ENCODE peak calls at places on chromosomes 4 and X, in seven cellular contexts. A, F, T, J, M, U and Q are unnamed samples.

GRCh38 chr4:86043755-86044592 is 315.9 kb downstream of the MAPK10 start:
- DNase-seq in M (peak; percentile 42), T (peak; percentile 12), A (no peak), U (peak; percentile 33), F (no peak), J (peak; percentile 64), Q (peak; percentile 3)

GRCh38 chr4:118363166-118363565 is 10.4 kb upstream of the PRSS12 start:
- DNase-seq in U (no peak), M (no peak), F (no peak), J (no peak), T (no peak), A (no peak), Q (no peak)

GRCh38 chr4:26178874-26179273 is 141.9 kb upstream of the RBPJ start:
- DNase-seq in A (no peak), M (no peak), F (no peak), U (no peak), T (no peak), J (no peak), Q (no peak)

GRCh38 chr4:2771264-2771663 is 15.1 kb upstream of the TNIP2 start:
- DNase-seq in U (no peak), M (no peak), F (no peak), T (no peak), J (no peak), A (no peak), Q (no peak)

GRCh38 chr4:86108834-86109233 is 251.0 kb downstream of the MAPK10 start:
- DNase-seq in A (no peak), M (no peak), T (no peak), U (no peak), F (no peak), J (no peak), Q (no peak)

GRCh38 chr4:3201718-3202702 is 46.9 kb upstream of the MSANTD1 start:
- DNase-seq in U (no peak), F (peak; percentile 43), A (no peak), M (no peak), J (no peak), T (peak; percentile 44), Q (no peak)

GRCh38 chrX:41823402-41823801 is 99.4 kb downstream of the GPR82 start:
- DNase-seq in J (no peak), M (no peak), F (no peak), U (no peak), T (no peak), A (no peak), Q (no peak)

GRCh38 chr4:70844180-70844579 is 4.5 kb upstream of the GRSF1 start:
- DNase-seq in J (no peak), A (no peak), F (no peak), T (no peak), U (no peak), M (no peak), Q (no peak)